ENCODE peak calls at places on chromosomes 1 and 21, in ten cellular contexts. X is kidney; U is ovary; V is HepG2; M is uterus; S is neural progenitor cell; R is GM23338; P is fibroblast of lung; C is K562; Q is CD4-positive, alpha-beta T cell. N is an unnamed sample.

GRCh38 chr1:87392241-87393192 is 63.8 kb downstream of the LMO4 start:
- DNase-seq in X (no peak), U (no peak), V (no peak), M (no peak), S (no peak), R (no peak), P (peak), C (no peak), Q (no peak), N (peak)

GRCh38 chr1:233487415-233487814 is 126.5 kb upstream of the KCNK1 start:
- DNase-seq in X (no peak), U (no peak), V (no peak), M (no peak), S (no peak), R (no peak), P (no peak), C (no peak), Q (no peak), N (no peak)

GRCh38 chr1:205783904-205784303 is 8.6 kb upstream of the RAB29 start:
- DNase-seq in X (peak), U (no peak), V (no peak), M (no peak), S (peak), R (no peak), P (peak), C (no peak), Q (no peak), N (no peak)

GRCh38 chr1:231139659-231140650 is 21.9 kb upstream of the TRIM67 start:
- DNase-seq in X (no peak), U (no peak), V (peak), M (no peak), S (no peak), R (no peak), P (peak), C (no peak), Q (no peak), N (peak)

GRCh38 chr1:166844791-166845190 is 5.5 kb downstream of the POGK start:
- DNase-seq in X (no peak), U (no peak), V (no peak), M (no peak), S (no peak), R (no peak), P (peak), C (no peak), Q (no peak), N (no peak)

GRCh38 chr1:67823645-67824044 is 9.6 kb downstream of the GNG12 start:
- DNase-seq in X (no peak), U (no peak), V (no peak), M (no peak), S (no peak), R (no peak), P (peak), C (no peak), Q (no peak), N (no peak)

GRCh38 chr1:55888685-55889317 is 673.6 kb upstream of the USP24 start:
- DNase-seq in X (no peak), U (no peak), V (no peak), M (no peak), S (no peak), R (no peak), P (no peak), C (no peak), Q (no peak), N (no peak)

GRCh38 chr1:2229921-2230700 is 2.0 kb downstream of the SKI start:
- DNase-seq in X (peak), U (no peak), V (no peak), M (peak), S (no peak), R (peak), P (peak), C (peak), Q (no peak), N (peak)

GRCh38 chr1:3651939-3652537 is at the start of gene TP73:
- DNase-seq in X (peak), U (peak), V (no peak), M (no peak), S (peak), R (peak), P (peak), C (peak), Q (no peak), N (peak)

GRCh38 chr1:4515727-4516289 is 138.6 kb upstream of the AJAP1 start:
- DNase-seq in X (no peak), U (no peak), V (no peak), M (peak), S (no peak), R (peak), P (no peak), C (no peak), Q (no peak), N (no peak)

GRCh38 chr1:90220941-90221693 is 226.2 kb downstream of the ZNF326 start:
- DNase-seq in X (no peak), U (no peak), V (peak), M (no peak), S (no peak), R (no peak), P (no peak), C (no peak), Q (no peak), N (no peak)

GRCh38 chr1:175070818-175071217 is 3.2 kb downstream of the TNN start:
- DNase-seq in X (no peak), U (no peak), V (no peak), M (no peak), S (no peak), R (no peak), P (no peak), C (no peak), Q (no peak), N (no peak)

GRCh38 chr21:41316641-41317392 is at the start of gene FAM3B:
- DNase-seq in X (peak), U (no peak), V (no peak), M (no peak), S (peak), R (peak), P (no peak), C (no peak), Q (no peak), N (no peak)

GRCh38 chr1:59994302-59995198 is 68.0 kb upstream of the CYP2J2 start:
- DNase-seq in X (no peak), U (no peak), V (no peak), M (peak), S (no peak), R (no peak), P (peak), C (no peak), Q (no peak), N (no peak)

GRCh38 chr1:201485184-201485774 is 16.3 kb upstream of the PHLDA3 start:
- DNase-seq in X (no peak), U (no peak), V (no peak), M (no peak), S (no peak), R (no peak), P (no peak), C (no peak), Q (no peak), N (no peak)

GRCh38 chr1:201481761-201482493 is 12.9 kb upstream of the PHLDA3 start:
- DNase-seq in X (peak), U (peak), V (peak), M (peak), S (peak), R (peak), P (peak), C (peak), Q (peak), N (peak)

GRCh38 chr1:201481004-201481380 is 12.0 kb upstream of the PHLDA3 start:
- DNase-seq in X (no peak), U (no peak), V (no peak), M (no peak), S (peak), R (peak), P (no peak), C (no peak), Q (no peak), N (no peak)

GRCh38 chr1:201482755-201483154 is 13.8 kb upstream of the PHLDA3 start:
- DNase-seq in X (no peak), U (no peak), V (no peak), M (no peak), S (no peak), R (no peak), P (no peak), C (no peak), Q (no peak), N (no peak)

DNA sequence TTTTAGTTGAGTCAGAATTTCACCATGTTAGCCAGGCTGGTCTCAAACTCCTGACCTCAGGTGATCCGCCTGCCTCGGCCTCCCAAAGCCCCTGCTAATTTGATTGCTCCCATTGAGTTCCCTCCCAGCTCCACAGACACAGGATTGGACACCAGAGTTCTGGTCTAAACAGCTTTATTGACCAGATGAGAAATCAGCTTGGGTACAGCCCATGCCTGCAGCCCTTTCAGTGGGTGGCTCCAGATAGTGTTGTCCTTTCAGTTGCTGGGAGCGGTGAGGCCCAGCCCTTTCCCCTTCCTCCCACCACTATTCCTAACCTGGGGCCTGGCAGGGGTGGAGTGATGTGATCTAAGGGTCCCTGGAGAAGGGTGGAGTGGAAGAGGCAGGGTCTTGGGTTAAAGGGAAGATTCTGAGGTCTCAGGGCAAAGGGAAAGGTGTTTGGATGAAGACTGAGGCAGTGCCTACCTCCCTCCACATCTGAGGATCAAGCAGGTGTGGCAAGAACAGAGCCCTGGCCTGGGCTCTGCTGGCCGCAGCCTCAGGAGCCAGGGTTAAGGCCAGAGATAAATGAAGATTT is 14.5 kb upstream of the PHLDA3 start:
- DNase-seq in X (no peak), U (no peak), V (no peak), M (no peak), S (no peak), R (no peak), P (no peak), C (no peak), Q (no peak), N (no peak)
- H3K27ac ChIP-seq in X (no peak), U (no peak), V (no peak), M (peak), S (no peak), R (no peak), P (no peak), C (no peak), Q (no peak), N (no peak)

DNA sequence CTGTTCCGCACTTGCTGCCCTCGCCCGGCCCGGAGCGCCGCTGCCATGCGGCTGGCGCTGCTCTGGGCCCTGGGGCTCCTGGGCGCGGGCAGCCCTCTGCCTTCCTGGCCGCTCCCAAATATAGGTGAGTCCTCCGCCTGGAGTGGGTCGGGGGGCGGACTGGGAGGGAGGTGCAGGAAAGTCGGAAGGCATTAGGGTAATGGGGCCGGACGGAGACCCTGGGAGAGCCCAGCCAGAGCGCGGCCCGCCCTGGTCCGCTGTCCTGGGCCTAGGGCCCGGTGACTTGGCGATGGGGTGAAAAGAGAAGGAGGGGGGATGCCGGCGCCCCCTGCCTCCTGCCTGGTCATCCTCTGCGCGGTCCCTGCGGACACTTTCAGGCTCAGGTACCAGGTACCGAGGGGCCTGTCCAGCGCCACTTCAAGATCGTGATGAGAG is 243 bp downstream of the ADAM15 start:
- DNase-seq in X (no peak), U (no peak), V (no peak), M (no peak), S (no peak), R (no peak), P (no peak), C (no peak), Q (no peak), N (no peak)
- TF ChIP-seq CTCF in X (no peak), U (no peak), V (no peak), M (no peak), S (no peak), R (no peak), P (no peak), C (no peak), Q (no peak), N (no peak)

DNA sequence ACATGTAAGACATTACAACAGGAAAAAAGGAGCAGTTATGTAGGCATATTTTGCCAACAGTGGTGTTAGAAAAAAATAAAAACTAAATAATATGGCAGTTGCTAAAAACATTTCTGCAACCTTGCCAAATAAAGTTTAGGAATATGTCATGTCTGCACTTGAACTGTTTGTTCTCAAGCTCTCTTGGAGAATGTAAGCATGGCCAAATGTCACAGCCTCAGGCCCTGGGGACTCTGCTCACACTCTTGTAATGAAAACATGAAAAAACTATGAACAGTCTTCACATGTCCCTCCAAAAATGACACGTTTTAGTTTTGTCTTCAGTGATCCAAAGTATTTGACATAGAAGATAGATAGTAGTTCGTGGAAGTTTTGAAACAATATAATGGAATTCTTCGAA is 753.3 kb downstream of the LTN1 start:
- DNase-seq in X (peak), U (no peak), V (no peak), M (no peak), S (no peak), R (no peak), P (no peak), C (no peak), Q (no peak), N (no peak)
- H3K27ac ChIP-seq in X (no peak), U (no peak), V (no peak), M (no peak), S (no peak), R (no peak), P (no peak), C (no peak), Q (no peak), N (no peak)

GRCh38 chr1:107276247-107276646 is 135.4 kb downstream of the NTNG1 start:
- DNase-seq in X (no peak), U (no peak), V (no peak), M (no peak), S (no peak), R (peak), P (no peak), C (no peak), Q (no peak), N (no peak)

GRCh38 chr1:107272321-107272720 is 131.5 kb downstream of the NTNG1 start:
- DNase-seq in X (no peak), U (no peak), V (no peak), M (no peak), S (no peak), R (no peak), P (no peak), C (no peak), Q (no peak), N (no peak)

GRCh38 chr1:107274227-107274626 is 133.4 kb downstream of the NTNG1 start:
- DNase-seq in X (no peak), U (no peak), V (no peak), M (no peak), S (no peak), R (no peak), P (no peak), C (no peak), Q (no peak), N (no peak)

GRCh38 chr1:107273515-107273914 is 132.7 kb downstream of the NTNG1 start:
- DNase-seq in X (no peak), U (no peak), V (no peak), M (no peak), S (no peak), R (no peak), P (peak), C (no peak), Q (no peak), N (no peak)

GRCh38 chr1:107277022-107277421 is 136.2 kb downstream of the NTNG1 start:
- DNase-seq in X (no peak), U (no peak), V (peak), M (no peak), S (peak), R (peak), P (peak), C (no peak), Q (no peak), N (peak)
- TF ChIP-seq CTCF in X (peak), U (no peak), V (peak), M (peak), S (peak), R (peak), P (peak), C (no peak), Q (no peak), N (peak)

GRCh38 chr1:119689511-119689910 is 22.2 kb upstream of the PHGDH start:
- DNase-seq in X (no peak), U (no peak), V (no peak), M (no peak), S (peak), R (peak), P (no peak), C (no peak), Q (no peak), N (no peak)

GRCh38 chr1:119683893-119684292 is 27.8 kb upstream of the PHGDH start:
- DNase-seq in X (no peak), U (no peak), V (no peak), M (no peak), S (no peak), R (no peak), P (no peak), C (no peak), Q (no peak), N (no peak)

GRCh38 chr1:119688810-119689209 is 22.9 kb upstream of the PHGDH start:
- DNase-seq in X (no peak), U (no peak), V (no peak), M (no peak), S (peak), R (no peak), P (no peak), C (no peak), Q (no peak), N (no peak)

GRCh38 chr1:119686661-119687060 is 25.1 kb upstream of the PHGDH start:
- DNase-seq in X (no peak), U (no peak), V (no peak), M (no peak), S (no peak), R (peak), P (no peak), C (no peak), Q (no peak), N (peak)

GRCh38 chr1:119687391-119688079 is 24.2 kb upstream of the PHGDH start:
- DNase-seq in X (no peak), U (no peak), V (no peak), M (no peak), S (no peak), R (peak), P (peak), C (no peak), Q (no peak), N (peak)
- H3K27ac ChIP-seq in X (no peak), U (no peak), V (no peak), M (no peak), S (no peak), R (peak), P (no peak), C (no peak), Q (no peak), N (peak)

GRCh38 chr21:36089946-36090345 is 20.1 kb downstream of the CBR1 start:
- DNase-seq in X (no peak), U (no peak), V (no peak), M (no peak), S (no peak), R (no peak), P (no peak), C (no peak), Q (no peak), N (no peak)

GRCh38 chr21:36096398-36097290 is 26.8 kb downstream of the CBR1 start:
- DNase-seq in X (no peak), U (no peak), V (no peak), M (no peak), S (peak), R (peak), P (peak), C (no peak), Q (no peak), N (no peak)

GRCh38 chr21:36097427-36098230 is 27.8 kb downstream of the CBR1 start:
- DNase-seq in X (no peak), U (no peak), V (no peak), M (no peak), S (no peak), R (no peak), P (peak), C (no peak), Q (no peak), N (peak)

GRCh38 chr21:36093512-36093911 is 23.7 kb downstream of the CBR1 start:
- DNase-seq in X (no peak), U (no peak), V (no peak), M (no peak), S (no peak), R (no peak), P (no peak), C (no peak), Q (no peak), N (no peak)

DNA sequence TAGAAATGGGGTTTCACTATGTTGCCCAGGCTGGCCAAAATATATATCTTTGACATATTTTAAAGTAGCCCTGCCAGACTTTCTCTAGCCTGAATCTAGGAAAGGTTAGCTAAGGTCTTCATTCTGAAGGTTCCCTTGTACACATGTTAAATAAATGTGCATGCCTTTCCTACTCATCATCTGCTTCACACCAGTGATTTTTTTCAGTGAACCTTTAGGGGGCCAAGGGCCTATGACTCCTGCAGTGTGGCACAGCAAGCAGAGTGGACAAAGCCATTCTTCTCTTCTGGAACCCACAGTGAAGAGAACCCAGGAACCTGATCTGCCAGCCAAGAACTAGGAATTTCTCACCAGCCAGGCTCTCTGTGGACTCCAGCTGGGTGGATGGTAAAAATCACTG is 22.9 kb downstream of the CBR1 start:
- DNase-seq in X (no peak), U (no peak), V (no peak), M (no peak), S (no peak), R (no peak), P (no peak), C (no peak), Q (no peak), N (no peak)
- TF ChIP-seq CTCF in X (no peak), U (no peak), V (no peak), M (no peak), S (no peak), R (no peak), P (no peak), C (no peak), Q (no peak), N (no peak)

GRCh38 chr1:163166886-163167555 is 35.7 kb downstream of the RGS5 start:
- DNase-seq in X (no peak), U (no peak), V (no peak), M (no peak), S (no peak), R (peak), P (peak), C (no peak), Q (no peak), N (no peak)
- H3K27ac ChIP-seq in X (no peak), U (no peak), V (no peak), M (peak), S (no peak), R (no peak), P (peak), C (no peak), Q (no peak), N (peak)

GRCh38 chr1:197902454-197903195 is at the start of gene C1orf53:
- DNase-seq in X (peak), U (peak), V (peak), M (peak), S (peak), R (peak), P (peak), C (peak), Q (peak), N (peak)
- TF ChIP-seq CTCF in X (no peak), U (peak), V (no peak), M (no peak), S (no peak), R (no peak), P (no peak), C (no peak), Q (no peak), N (no peak)